ENCODE peak calls at places on chromosome 14, in ten cellular contexts. S is IMR-90; J is T-helper 2 cell; N is activated naive CD4-positive, alpha-beta T cell; K is NCI-H1092; R is HTR-8/SVneo; E is K562; G is HEK293T; D is AG09309; T is omental fat pad. M is an unnamed sample.

GRCh38 chr14:93086441-93087055 is 29.2 kb downstream of the ITPK1 start:
- DNase-seq in S (no peak), J (no peak), N (no peak), K (no peak), R (peak), E (no peak), G (no peak), D (no peak), T (no peak), M (no peak)

GRCh38 chr14:100292776-100293461 is 13.3 kb downstream of the SLC25A29 start:
- DNase-seq in S (no peak), J (no peak), N (no peak), K (no peak), R (no peak), E (no peak), G (no peak), D (no peak), T (no peak), M (no peak)

GRCh38 chr14:26444745-26445144 is 153.1 kb downstream of the NOVA1 start:
- DNase-seq in S (peak), J (no peak), N (no peak), K (no peak), R (no peak), E (no peak), G (no peak), D (no peak), T (no peak), M (no peak)

GRCh38 chr14:100734031-100734990 is 7.6 kb downstream of the DLK1 start:
- DNase-seq in S (no peak), J (no peak), N (no peak), K (no peak), R (no peak), E (no peak), G (no peak), D (no peak), T (no peak), M (no peak)

GRCh38 chr14:88785911-88786310 is 6.8 kb downstream of the EML5 start:
- DNase-seq in S (no peak), J (no peak), N (no peak), K (no peak), R (no peak), E (no peak), G (no peak), D (no peak), T (no peak), M (no peak)

GRCh38 chr14:95849761-95850160 is 26.9 kb upstream of the TUNAR start:
- DNase-seq in S (no peak), J (no peak), N (no peak), K (no peak), R (no peak), E (no peak), G (no peak), D (no peak), T (no peak), M (no peak)

GRCh38 chr14:99615497-99616245 is 11.7 kb upstream of the CCDC85C start:
- DNase-seq in S (no peak), J (no peak), N (no peak), K (no peak), R (no peak), E (no peak), G (no peak), D (no peak), T (no peak), M (peak)

GRCh38 chr14:66111891-66112290 is 374.3 kb upstream of the CCDC196 start:
- DNase-seq in S (no peak), J (no peak), N (no peak), K (no peak), R (no peak), E (no peak), G (no peak), D (no peak), T (no peak), M (peak)

GRCh38 chr14:52002542-52002941 is 13.2 kb downstream of the RTRAF start:
- DNase-seq in S (no peak), J (no peak), N (no peak), K (no peak), R (no peak), E (no peak), G (no peak), D (no peak), T (no peak), M (no peak)

GRCh38 chr14:21414137-21414631 is 30.4 kb upstream of the SUPT16H start:
- DNase-seq in S (no peak), J (no peak), N (no peak), K (no peak), R (no peak), E (no peak), G (no peak), D (no peak), T (no peak), M (no peak)

GRCh38 chr14:81418057-81418790 is 18.1 kb upstream of the STON2 start:
- DNase-seq in S (no peak), J (no peak), N (no peak), K (no peak), R (no peak), E (no peak), G (no peak), D (no peak), T (no peak), M (no peak)

GRCh38 chr14:55052259-55052930 is 948 bp downstream of the MAPK1IP1L start:
- DNase-seq in S (peak), J (no peak), N (no peak), K (no peak), R (no peak), E (no peak), G (no peak), D (no peak), T (no peak), M (no peak)

GRCh38 chr14:33646692-33647260 is 304.1 kb downstream of the EGLN3 start:
- DNase-seq in S (peak), J (no peak), N (no peak), K (no peak), R (peak), E (no peak), G (no peak), D (no peak), T (no peak), M (no peak)

GRCh38 chr14:69002069-69002468 is 23.0 kb upstream of the ACTN1 start:
- DNase-seq in S (no peak), J (no peak), N (no peak), K (no peak), R (peak), E (peak), G (peak), D (no peak), T (no peak), M (peak)

GRCh38 chr14:30193791-30194407 is 266.3 kb upstream of the PRKD1 start:
- DNase-seq in S (peak), J (no peak), N (no peak), K (no peak), R (no peak), E (no peak), G (no peak), D (peak), T (no peak), M (no peak)

GRCh38 chr14:33754264-33754663 is 196.6 kb downstream of the EGLN3 start:
- DNase-seq in S (no peak), J (no peak), N (no peak), K (no peak), R (peak), E (no peak), G (no peak), D (no peak), T (no peak), M (no peak)

M was measured in lung microvascular endothelial cell.